ENCODE peak calls at places on chromosomes 5 and 9, in four cellular contexts. E is myocyte; L is MV-4-11; I is activated CD4-positive, alpha-beta T cell treated with anti-CD3 and anti-CD28 coated beads, Interleukin-2, amount 10 ng/mL, durations not matched to agents 7 days and 5 days. U is an unnamed sample.

GRCh38 chr5:79201206-79201605 is 34.7 kb upstream of the JMY start:
- DNase-seq in E (no peak), L (no peak), I (no peak), U (no peak)

GRCh38 chr5:53560028-53560427 is 411 bp upstream of the NDUFS4 start:
- DNase-seq in E (no peak), L (no peak), I (no peak), U (no peak)

GRCh38 chr5:15598294-15598902 is 98.4 kb downstream of the FBXL7 start:
- DNase-seq in E (peak; percentile 26), L (no peak), I (peak; percentile 15), U (peak; percentile 11)

GRCh38 chr9:121557581-121558422 is 58.2 kb upstream of the GGTA1 start:
- DNase-seq in E (peak; percentile 99), L (peak; percentile 94), I (peak; percentile 30), U (no peak)

GRCh38 chr5:137737349-137738256 is 1.7 kb upstream of the KLHL3 start:
- DNase-seq in E (no peak), L (peak; percentile 60), I (peak; percentile 45), U (no peak)

GRCh38 chr5:148090200-148090599 is 26.4 kb downstream of the SPINK5 start:
- DNase-seq in E (no peak), L (no peak), I (no peak), U (no peak)

GRCh38 chr9:414595-414994 is 199.9 kb downstream of the DOCK8 start:
- DNase-seq in E (no peak), L (no peak), I (no peak), U (no peak)

GRCh38 chr5:9784231-9784630 is 154.1 kb upstream of the TAS2R1 start:
- DNase-seq in E (no peak), L (no peak), I (no peak), U (no peak)

GRCh38 chr9:129826344-129826743 is 2.4 kb upstream of the TOR1A start:
- DNase-seq in E (no peak), L (no peak), I (no peak), U (no peak)

GRCh38 chr9:124006448-124007156 is 5.0 kb upstream of the LHX2 start:
- DNase-seq in E (no peak), L (peak; percentile 74), I (no peak), U (no peak)